ENCODE peak calls at places on chromosomes 11 and 22, in eight cellular contexts. S, K, W, E, V, H, F and Y are unnamed samples.

GRCh38 chr22:49968313-49968830 is 7.8 kb downstream of the PIM3 start:
- DNase-seq in S (peak), K (no peak), W (peak), E (no peak), V (no peak), H (no peak), F (peak), Y (no peak)

GRCh38 chr11:23280088-23280487 is 419.8 kb upstream of the CCDC179 start:
- DNase-seq in S (no peak), K (peak), W (no peak), E (no peak), V (no peak), H (peak), F (no peak), Y (peak)

GRCh38 chr11:40125054-40125453 is 1334.4 kb downstream of the LRRC4C start:
- DNase-seq in S (no peak), K (no peak), W (no peak), E (no peak), V (peak), H (no peak), F (no peak), Y (no peak)

GRCh38 chr11:36774603-36775002 is 176.6 kb upstream of the RAG2 start:
- DNase-seq in S (no peak), K (no peak), W (no peak), E (no peak), V (peak), H (no peak), F (no peak), Y (peak)

GRCh38 chr11:15613799-15614198 is 499.1 kb downstream of the INSC start:
- DNase-seq in S (no peak), K (no peak), W (no peak), E (no peak), V (no peak), H (no peak), F (no peak), Y (no peak)

GRCh38 chr11:130698174-130698573 is 218.1 kb downstream of the SNX19 start:
- DNase-seq in S (no peak), K (no peak), W (no peak), E (no peak), V (no peak), H (no peak), F (no peak), Y (no peak)

GRCh38 chr11:86740628-86741488 is 59.5 kb upstream of the PRSS23 start:
- DNase-seq in S (peak), K (peak), W (peak), E (peak), V (peak), H (peak), F (no peak), Y (peak)

GRCh38 chr22:43378011-43378704 is 33.7 kb upstream of the MPPED1 start:
- DNase-seq in S (peak), K (peak), W (no peak), E (peak), V (no peak), H (peak), F (no peak), Y (peak)

GRCh38 chr22:50683994-50684371 is 11.4 kb downstream of the SHANK3 start:
- DNase-seq in S (no peak), K (no peak), W (no peak), E (no peak), V (no peak), H (no peak), F (no peak), Y (no peak)

GRCh38 chr22:45945621-45946020 is 31.3 kb downstream of the WNT7B start:
- DNase-seq in S (no peak), K (no peak), W (no peak), E (no peak), V (no peak), H (no peak), F (no peak), Y (no peak)

GRCh38 chr11:120305286-120305685 is 19.8 kb upstream of the TLCD5 start:
- DNase-seq in S (no peak), K (no peak), W (no peak), E (no peak), V (peak), H (no peak), F (no peak), Y (no peak)

GRCh38 chr22:22392131-22392530 is 116.4 kb downstream of the ZNF280B start:
- DNase-seq in S (no peak), K (no peak), W (no peak), E (no peak), V (no peak), H (no peak), F (no peak), Y (no peak)

GRCh38 chr11:72519220-72519881 is 85.0 kb upstream of the CLPB start:
- DNase-seq in S (no peak), K (no peak), W (no peak), E (no peak), V (no peak), H (no peak), F (no peak), Y (no peak)

GRCh38 chr11:126646701-126647209 is 291.3 kb downstream of the ST3GAL4 start:
- DNase-seq in S (no peak), K (peak), W (no peak), E (no peak), V (no peak), H (no peak), F (no peak), Y (no peak)

DNA sequence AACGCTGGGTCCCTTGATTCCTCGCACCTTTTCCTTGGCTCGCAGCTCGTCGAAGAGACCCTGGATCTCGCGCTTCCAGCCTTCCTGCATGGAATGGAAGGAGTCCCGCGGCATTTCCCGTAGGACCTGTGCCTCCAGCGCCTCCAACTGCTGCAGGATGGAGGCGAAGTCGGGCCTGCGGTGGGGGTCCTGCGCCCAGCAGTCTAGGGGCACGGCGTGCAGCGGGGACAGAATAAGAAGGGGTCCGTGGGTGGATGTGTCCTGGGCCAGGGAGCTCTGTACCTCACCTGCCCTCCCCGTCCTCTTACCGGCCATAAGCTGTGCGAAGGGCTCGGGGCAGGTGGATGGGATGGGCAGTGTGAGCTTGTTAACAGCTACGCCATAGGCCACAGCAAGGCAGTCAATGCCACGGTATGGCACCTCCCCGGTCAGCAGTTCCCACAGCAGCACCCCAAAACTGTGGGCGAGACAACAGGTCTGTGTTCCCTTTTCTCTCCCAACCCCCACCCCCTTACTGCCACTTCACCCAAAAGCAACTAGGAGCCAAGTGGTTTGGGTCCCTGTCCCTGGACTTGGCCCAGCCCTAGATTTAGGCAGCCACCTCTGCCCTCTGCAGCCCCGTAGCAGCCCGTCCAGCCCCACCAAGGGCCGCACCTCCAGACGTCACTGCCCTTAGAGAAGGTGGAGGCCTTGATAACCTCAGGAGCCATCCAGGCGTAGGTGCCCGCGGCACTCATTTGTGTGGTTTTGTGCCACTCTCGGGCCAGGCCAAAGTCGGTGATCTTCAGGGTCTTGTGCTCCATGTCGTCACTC is 6.2 kb downstream of the MAP3K11 start:
- DNase-seq in S (no peak), K (no peak), W (no peak), E (no peak), V (no peak), H (no peak), F (no peak), Y (no peak)
- H3K4me3 ChIP-seq in S (peak), K (no peak), W (peak), E (no peak), V (no peak), H (peak), F (peak), Y (no peak)

GRCh38 chr11:11966826-11967668 is 41.4 kb downstream of the DKK3 start:
- DNase-seq in S (peak), K (no peak), W (peak), E (peak), V (peak), H (peak), F (peak), Y (peak)
- TF ChIP-seq CTCF in S (peak), K (peak), W (peak), E (peak), V (peak), H (peak), F (peak), Y (peak)

GRCh38 chr11:69387409-69387885 is 93.5 kb downstream of the MYEOV start:
- DNase-seq in S (no peak), K (no peak), W (no peak), E (no peak), V (peak), H (no peak), F (no peak), Y (peak)
- H3K4me3 ChIP-seq in S (no peak), K (no peak), W (no peak), E (no peak), V (no peak), H (no peak), F (no peak), Y (no peak)

GRCh38 chr11:94417386-94417987 is 16.3 kb upstream of the GPR83 start:
- DNase-seq in S (no peak), K (peak), W (no peak), E (no peak), V (peak), H (peak), F (no peak), Y (peak)
- TF ChIP-seq CTCF in S (peak), K (peak), W (peak), E (peak), V (peak), H (peak), F (peak), Y (peak)

GRCh38 chr11:48024635-48025071 is 44.3 kb downstream of the PTPRJ start:
- DNase-seq in S (no peak), K (peak), W (no peak), E (no peak), V (no peak), H (no peak), F (no peak), Y (no peak)
- H3K4me3 ChIP-seq in S (no peak), K (no peak), W (no peak), E (no peak), V (no peak), H (no peak), F (no peak), Y (no peak)

GRCh38 chr11:32154275-32154674 is 63.4 kb downstream of the RCN1 start:
- DNase-seq in S (no peak), K (peak), W (no peak), E (no peak), V (peak), H (peak), F (no peak), Y (peak)
- TF ChIP-seq CTCF in S (no peak), K (peak), W (no peak), E (no peak), V (peak), H (peak), F (no peak), Y (peak)

GRCh38 chr11:326842-327580 is 6.4 kb upstream of the IFITM3 start:
- DNase-seq in S (peak), K (peak), W (peak), E (peak), V (no peak), H (peak), F (peak), Y (peak)

GRCh38 chr11:325796-326591 is 5.3 kb upstream of the IFITM3 start:
- DNase-seq in S (no peak), K (no peak), W (no peak), E (no peak), V (no peak), H (no peak), F (no peak), Y (no peak)

GRCh38 chr11:328012-328411 is 7.4 kb upstream of the IFITM3 start:
- DNase-seq in S (no peak), K (no peak), W (no peak), E (no peak), V (no peak), H (no peak), F (no peak), Y (no peak)

GRCh38 chr11:327581-327923 is 6.9 kb upstream of the IFITM3 start:
- DNase-seq in S (no peak), K (no peak), W (no peak), E (no peak), V (no peak), H (no peak), F (no peak), Y (no peak)

GRCh38 chr11:326592-326841 is 5.9 kb upstream of the IFITM3 start:
- DNase-seq in S (no peak), K (no peak), W (no peak), E (no peak), V (no peak), H (no peak), F (no peak), Y (no peak)
- H3K4me3 ChIP-seq in S (no peak), K (no peak), W (no peak), E (no peak), V (no peak), H (no peak), F (peak), Y (no peak)